ENCODE peak calls at places on chromosome 7, in four cellular contexts. One of them, this sample, is unnamed. For H3K4me1, the result is how much of the 10 kb centered on the place peaks cover.

GRCh38 chr7:76121044-76121443 is 73.1 kb downstream of the MDH2 start:
- DNase-seq in stomach: no peak
- DNase-seq in CD8-positive, alpha-beta T cell: no peak
- DNase-seq in tibial artery: no peak
- DNase-seq in this sample: no peak

GRCh38 chr7:122465296-122465695 is 160.7 kb upstream of the FEZF1 start:
- DNase-seq in stomach: no peak
- DNase-seq in tibial artery: no peak
- DNase-seq in CD8-positive, alpha-beta T cell: no peak
- DNase-seq in this sample: no peak

GRCh38 chr7:22445140-22445722 is 54.8 kb downstream of the STEAP1B start:
- DNase-seq in tibial artery: peak
- DNase-seq in stomach: peak
- DNase-seq in CD8-positive, alpha-beta T cell: no peak
- DNase-seq in this sample: no peak

GRCh38 chr7:51455948-51456347 is 139.3 kb upstream of the COBL start:
- DNase-seq in stomach: no peak
- DNase-seq in tibial artery: no peak
- DNase-seq in CD8-positive, alpha-beta T cell: peak
- DNase-seq in this sample: no peak

GRCh38 chr7:114715907-114716306 is 206.0 kb upstream of the MDFIC start:
- DNase-seq in tibial artery: no peak
- DNase-seq in stomach: no peak
- DNase-seq in CD8-positive, alpha-beta T cell: no peak
- DNase-seq in this sample: no peak

GRCh38 chr7:47534322-47535032 is 47.4 kb downstream of the TNS3 start:
- DNase-seq in stomach: no peak
- DNase-seq in tibial artery: no peak
- DNase-seq in CD8-positive, alpha-beta T cell: no peak
- DNase-seq in this sample: no peak

GRCh38 chr7:36613214-36613613 is 111.1 kb downstream of the AOAH start:
- DNase-seq in stomach: no peak
- DNase-seq in tibial artery: no peak
- DNase-seq in CD8-positive, alpha-beta T cell: no peak
- DNase-seq in this sample: no peak

GRCh38 chr7:91941450-91941849 is 788 bp downstream of the AKAP9 start:
- DNase-seq in tibial artery: peak
- DNase-seq in stomach: peak
- DNase-seq in CD8-positive, alpha-beta T cell: peak
- DNase-seq in this sample: no peak

GRCh38 chr7:38318241-38318640 is 44.8 kb upstream of the TARP start:
- DNase-seq in stomach: no peak
- DNase-seq in CD8-positive, alpha-beta T cell: no peak
- DNase-seq in tibial artery: no peak
- DNase-seq in this sample: no peak

GRCh38 chr7:43569424-43569823 is 13.5 kb upstream of the STK17A start:
- DNase-seq in tibial artery: no peak
- DNase-seq in stomach: no peak
- DNase-seq in CD8-positive, alpha-beta T cell: no peak
- DNase-seq in this sample: peak

GRCh38 chr7:86920154-86920553 is 139.3 kb downstream of the ELAPOR2 start:
- DNase-seq in stomach: no peak
- DNase-seq in CD8-positive, alpha-beta T cell: no peak
- DNase-seq in tibial artery: no peak
- DNase-seq in this sample: no peak

GRCh38 chr7:81064446-81064845 is 145.6 kb upstream of the SEMA3C start:
- DNase-seq in CD8-positive, alpha-beta T cell: no peak
- DNase-seq in stomach: no peak
- DNase-seq in tibial artery: no peak
- DNase-seq in this sample: no peak

GRCh38 chr7:12770227-12770975 is 83.0 kb downstream of the ARL4A start:
- DNase-seq in CD8-positive, alpha-beta T cell: no peak
- DNase-seq in tibial artery: no peak
- DNase-seq in stomach: peak
- DNase-seq in this sample: no peak

GRCh38 chr7:36155811-36156361 is 2.8 kb downstream of the EEPD1 start:
- DNase-seq in CD8-positive, alpha-beta T cell: no peak
- DNase-seq in stomach: peak
- DNase-seq in tibial artery: peak
- DNase-seq in this sample: no peak

GRCh38 chr7:34558026-34558425 is 100.0 kb upstream of the NPSR1 start:
- DNase-seq in tibial artery: no peak
- DNase-seq in CD8-positive, alpha-beta T cell: no peak
- DNase-seq in stomach: no peak
- DNase-seq in this sample: no peak

GRCh38 chr7:30683839-30684238 is 1.6 kb upstream of the CRHR2 start:
- DNase-seq in CD8-positive, alpha-beta T cell: no peak
- DNase-seq in stomach: no peak
- DNase-seq in tibial artery: no peak
- DNase-seq in this sample: no peak

GRCh38 chr7:82007315-82007714 is 237.5 kb upstream of the HGF start:
- DNase-seq in CD8-positive, alpha-beta T cell: no peak
- DNase-seq in stomach: no peak
- DNase-seq in tibial artery: no peak
- DNase-seq in this sample: no peak

GRCh38 chr7:40447345-40447744 is 312.5 kb downstream of the SUGCT start:
- DNase-seq in stomach: no peak
- DNase-seq in tibial artery: no peak
- DNase-seq in CD8-positive, alpha-beta T cell: no peak
- DNase-seq in this sample: no peak

GRCh38 chr7:108335264-108335918 is 120.8 kb downstream of the NRCAM start:
- DNase-seq in stomach: no peak
- DNase-seq in tibial artery: no peak
- DNase-seq in CD8-positive, alpha-beta T cell: no peak
- DNase-seq in this sample: no peak

GRCh38 chr7:45973725-45974532 is 52.9 kb upstream of the IGFBP3 start:
- DNase-seq in stomach: no peak
- DNase-seq in tibial artery: no peak
- DNase-seq in CD8-positive, alpha-beta T cell: no peak
- DNase-seq in this sample: no peak

GRCh38 chr7:140425718-140426117 is 21.9 kb downstream of the RAB19 start:
- DNase-seq in tibial artery: no peak
- DNase-seq in CD8-positive, alpha-beta T cell: no peak
- DNase-seq in stomach: no peak
- DNase-seq in this sample: no peak

GRCh38 chr7:157488326-157488725 is 151.5 kb downstream of the DNAJB6 start:
- DNase-seq in stomach: peak
- DNase-seq in tibial artery: no peak
- DNase-seq in CD8-positive, alpha-beta T cell: peak
- DNase-seq in this sample: no peak

GRCh38 chr7:132614428-132615076 is 38.3 kb upstream of the PLXNA4 start:
- DNase-seq in CD8-positive, alpha-beta T cell: no peak
- DNase-seq in tibial artery: peak
- DNase-seq in stomach: no peak
- DNase-seq in this sample: no peak

GRCh38 chr7:135385209-135385608 is 124.7 kb downstream of the CNOT4 start:
- DNase-seq in tibial artery: no peak
- DNase-seq in CD8-positive, alpha-beta T cell: no peak
- DNase-seq in stomach: no peak
- DNase-seq in this sample: no peak

GRCh38 chr7:96921771-96922170 is 83.6 kb upstream of the DLX6 start:
- DNase-seq in stomach: no peak
- DNase-seq in tibial artery: no peak
- DNase-seq in CD8-positive, alpha-beta T cell: no peak
- DNase-seq in this sample: no peak

GRCh38 chr7:80558116-80558515 is 46.3 kb upstream of the GNAT3 start:
- DNase-seq in stomach: no peak
- DNase-seq in CD8-positive, alpha-beta T cell: no peak
- DNase-seq in tibial artery: no peak
- DNase-seq in this sample: no peak

GRCh38 chr7:41708621-41709358 is 5.9 kb upstream of the INHBA start:
- DNase-seq in CD8-positive, alpha-beta T cell: no peak
- DNase-seq in stomach: no peak
- DNase-seq in tibial artery: no peak
- DNase-seq in this sample: no peak
- H3K4me1 ChIP-seq in CD8-positive, alpha-beta T cell: under half
- H3K4me1 ChIP-seq in stomach: under half
- H3K4me1 ChIP-seq in tibial artery: under half
- H3K4me1 ChIP-seq in this sample: under half

GRCh38 chr7:129947001-129947400 is 5.8 kb downstream of the UBE2H start:
- DNase-seq in stomach: no peak
- DNase-seq in tibial artery: no peak
- DNase-seq in CD8-positive, alpha-beta T cell: no peak
- DNase-seq in this sample: no peak

GRCh38 chr7:129948877-129949291 is 3.9 kb downstream of the UBE2H start:
- DNase-seq in CD8-positive, alpha-beta T cell: peak
- DNase-seq in stomach: peak
- DNase-seq in tibial artery: peak
- DNase-seq in this sample: peak

GRCh38 chr7:129948338-129948737 is 4.4 kb downstream of the UBE2H start:
- DNase-seq in tibial artery: no peak
- DNase-seq in stomach: no peak
- DNase-seq in CD8-positive, alpha-beta T cell: no peak
- DNase-seq in this sample: no peak

GRCh38 chr7:129946282-129946681 is 6.5 kb downstream of the UBE2H start:
- DNase-seq in stomach: no peak
- DNase-seq in tibial artery: no peak
- DNase-seq in CD8-positive, alpha-beta T cell: no peak
- DNase-seq in this sample: no peak

DNA sequence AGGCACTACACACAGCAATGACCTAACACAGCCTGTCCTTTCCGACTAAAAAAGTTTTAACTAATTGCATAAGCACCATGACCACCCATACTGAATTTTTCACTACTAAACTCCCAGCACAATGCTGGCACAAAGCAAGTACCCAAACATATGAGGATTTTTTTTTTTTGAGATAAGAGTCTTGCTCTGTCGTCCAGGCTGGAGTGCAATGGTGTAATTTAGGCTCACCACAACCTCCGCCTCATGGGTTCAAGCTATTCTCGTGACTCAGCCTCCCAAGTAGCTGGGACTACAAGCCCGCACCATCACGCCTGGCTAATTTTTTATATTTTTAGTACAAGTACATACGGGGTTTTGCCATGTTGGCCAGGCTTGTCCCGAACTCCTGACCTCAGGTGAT is 5.1 kb downstream of the UBE2H start:
- DNase-seq in tibial artery: no peak
- DNase-seq in CD8-positive, alpha-beta T cell: no peak
- DNase-seq in stomach: no peak
- DNase-seq in this sample: no peak
- H3K27ac ChIP-seq in tibial artery: peak
- H3K27ac ChIP-seq in CD8-positive, alpha-beta T cell: no peak
- H3K27ac ChIP-seq in stomach: peak
- H3K27ac ChIP-seq in this sample: peak

GRCh38 chr7:117971581-117972244 is 98.5 kb upstream of the CTTNBP2 start:
- DNase-seq in tibial artery: no peak
- DNase-seq in CD8-positive, alpha-beta T cell: no peak
- DNase-seq in stomach: no peak
- DNase-seq in this sample: no peak
- H3K4me1 ChIP-seq in tibial artery: under half
- H3K4me1 ChIP-seq in CD8-positive, alpha-beta T cell: under half
- H3K4me1 ChIP-seq in stomach: under half
- H3K4me1 ChIP-seq in this sample: under half

GRCh38 chr7:94277236-94277635 is 117.5 kb upstream of the COL1A2 start:
- DNase-seq in stomach: no peak
- DNase-seq in CD8-positive, alpha-beta T cell: no peak
- DNase-seq in tibial artery: no peak
- DNase-seq in this sample: no peak

GRCh38 chr7:94276797-94277196 is 117.9 kb upstream of the COL1A2 start:
- DNase-seq in tibial artery: no peak
- DNase-seq in stomach: no peak
- DNase-seq in CD8-positive, alpha-beta T cell: no peak
- DNase-seq in this sample: no peak

GRCh38 chr7:94276046-94276445 is 118.6 kb upstream of the COL1A2 start:
- DNase-seq in stomach: no peak
- DNase-seq in tibial artery: no peak
- DNase-seq in CD8-positive, alpha-beta T cell: no peak
- DNase-seq in this sample: no peak

GRCh38 chr7:94284120-94284519 is 110.6 kb upstream of the COL1A2 start:
- DNase-seq in stomach: no peak
- DNase-seq in tibial artery: no peak
- DNase-seq in CD8-positive, alpha-beta T cell: no peak
- DNase-seq in this sample: no peak

DNA sequence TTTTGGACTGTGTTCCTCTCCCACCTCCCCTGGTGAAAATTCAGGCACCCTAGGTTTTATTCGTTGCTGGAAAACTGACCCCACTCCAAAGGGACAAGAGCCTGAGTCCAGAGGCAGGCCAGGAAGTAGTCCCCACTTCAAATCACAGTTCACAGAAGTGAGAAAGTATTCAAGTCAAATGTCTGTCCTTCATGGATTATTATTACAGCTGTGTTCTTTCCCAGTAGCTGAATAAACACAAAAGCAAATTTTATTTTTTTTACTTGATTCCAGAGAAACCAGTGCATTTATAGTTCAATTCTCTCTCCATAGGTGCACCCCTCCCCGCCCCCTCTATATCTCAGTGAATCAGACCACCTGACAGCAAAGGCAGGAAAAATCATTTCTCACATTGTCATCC is 113.9 kb upstream of the COL1A2 start:
- DNase-seq in tibial artery: no peak
- DNase-seq in stomach: no peak
- DNase-seq in CD8-positive, alpha-beta T cell: no peak
- DNase-seq in this sample: no peak
- H3K27ac ChIP-seq in tibial artery: no peak
- H3K27ac ChIP-seq in stomach: no peak
- H3K27ac ChIP-seq in CD8-positive, alpha-beta T cell: no peak
- H3K27ac ChIP-seq in this sample: no peak

GRCh38 chr7:142557971-142558582 is 191.2 kb upstream of the PRSS1 start:
- DNase-seq in tibial artery: no peak
- DNase-seq in CD8-positive, alpha-beta T cell: peak
- DNase-seq in stomach: no peak
- DNase-seq in this sample: no peak
- H3K4me1 ChIP-seq in tibial artery: under half
- H3K4me1 ChIP-seq in CD8-positive, alpha-beta T cell: under half
- H3K4me1 ChIP-seq in stomach: under half
- H3K4me1 ChIP-seq in this sample: under half

DNA sequence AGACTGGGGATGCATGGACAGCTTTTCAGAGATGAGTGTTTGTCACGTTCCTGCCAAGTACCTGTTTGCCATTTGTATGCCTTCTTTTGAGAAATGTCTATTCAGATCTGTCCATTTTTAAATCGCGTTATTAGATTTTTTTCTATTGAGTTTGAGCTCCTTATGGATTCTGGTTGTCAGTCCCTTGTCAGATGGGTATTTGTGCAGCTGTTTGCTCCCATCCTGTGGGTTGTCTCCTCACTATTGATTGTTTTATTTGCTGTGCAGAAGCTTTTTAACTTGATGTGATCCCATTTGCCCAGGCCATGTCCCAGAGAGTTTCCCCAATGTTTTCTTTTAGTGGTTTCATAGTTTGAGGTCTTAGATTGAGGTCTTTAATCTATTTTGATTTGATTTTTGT is 5.5 kb upstream of the PRKAR1B start:
- DNase-seq in CD8-positive, alpha-beta T cell: no peak
- DNase-seq in stomach: no peak
- DNase-seq in tibial artery: no peak
- DNase-seq in this sample: no peak
- H3K27ac ChIP-seq in CD8-positive, alpha-beta T cell: no peak
- H3K27ac ChIP-seq in stomach: peak
- H3K27ac ChIP-seq in tibial artery: no peak
- H3K27ac ChIP-seq in this sample: no peak